ENCODE peak calls at places on chromosomes 12 and 14, in four cellular contexts. B, T, Y and J are unnamed samples.

GRCh38 chr14:103847954-103848719 is 762 bp upstream of the PPP1R13B start:
- DNase-seq in B (no peak), T (peak; percentile 40), Y (peak; percentile 67), J (no peak)

GRCh38 chr14:78857974-78858373 is 687.8 kb downstream of the NRXN3 start:
- DNase-seq in B (no peak), T (no peak), Y (no peak), J (no peak)

GRCh38 chr12:3253682-3254275 is 176.6 kb downstream of the TSPAN9 start:
- DNase-seq in B (no peak), T (no peak), Y (no peak), J (no peak)

GRCh38 chr12:108685469-108686247 is 45.7 kb downstream of the CORO1C start:
- DNase-seq in B (no peak), T (no peak), Y (no peak), J (no peak)

GRCh38 chr12:69442894-69443293 is 27.3 kb upstream of the FRS2 start:
- DNase-seq in B (no peak), T (no peak), Y (no peak), J (peak; percentile 74)

GRCh38 chr14:100735271-100735670 is 8.6 kb downstream of the DLK1 start:
- DNase-seq in B (no peak), T (no peak), Y (no peak), J (no peak)

GRCh38 chr14:89400529-89400928 is 16.5 kb downstream of the FOXN3 start:
- DNase-seq in B (no peak), T (no peak), Y (no peak), J (no peak)

GRCh38 chr12:6292606-6293005 is 17.9 kb upstream of the PLEKHG6 start:
- DNase-seq in B (peak; percentile 48), T (peak; percentile 43), Y (no peak), J (peak; percentile 82)

GRCh38 chr14:56119221-56119967 is 1.2 kb downstream of the PELI2 start:
- DNase-seq in B (peak; percentile 16), T (no peak), Y (no peak), J (peak; percentile 52)

DNA sequence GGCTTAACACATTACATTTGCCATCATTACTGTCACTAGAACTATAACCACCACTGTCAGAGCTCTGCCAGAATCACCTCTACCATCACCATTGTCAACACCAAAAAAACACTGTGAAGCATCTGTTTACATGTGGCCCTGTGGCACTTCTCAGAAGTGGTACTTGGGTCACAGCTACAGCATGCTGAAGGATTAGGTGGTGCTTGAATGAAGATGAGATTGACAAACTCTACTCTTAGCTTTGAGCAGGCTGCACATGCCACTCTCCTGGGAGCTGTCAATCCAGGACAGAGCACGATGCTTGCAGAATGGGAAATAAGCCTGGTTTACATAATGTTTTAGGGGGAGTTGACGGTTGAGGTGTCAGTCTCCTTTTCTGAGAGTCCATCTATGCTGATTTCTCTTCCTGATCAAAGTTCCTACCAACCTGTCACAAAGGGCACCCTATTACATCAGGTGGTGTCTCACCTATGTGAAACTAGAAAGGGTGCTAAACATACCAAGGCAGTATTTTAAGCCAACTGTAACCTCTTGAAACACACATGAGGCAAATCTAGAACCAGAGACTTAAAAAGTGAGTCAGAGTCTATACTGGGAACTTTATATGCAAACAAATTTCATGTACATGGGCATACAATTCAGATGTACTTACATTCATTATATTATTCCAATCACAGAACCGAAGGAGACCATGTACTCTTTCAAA is 258.6 kb downstream of the EMP1 start:
- DNase-seq in B (no peak), T (no peak), Y (no peak), J (no peak)
- TF ChIP-seq MAZ in B (no peak), T (no peak), Y (no peak), J (no peak)

DNA sequence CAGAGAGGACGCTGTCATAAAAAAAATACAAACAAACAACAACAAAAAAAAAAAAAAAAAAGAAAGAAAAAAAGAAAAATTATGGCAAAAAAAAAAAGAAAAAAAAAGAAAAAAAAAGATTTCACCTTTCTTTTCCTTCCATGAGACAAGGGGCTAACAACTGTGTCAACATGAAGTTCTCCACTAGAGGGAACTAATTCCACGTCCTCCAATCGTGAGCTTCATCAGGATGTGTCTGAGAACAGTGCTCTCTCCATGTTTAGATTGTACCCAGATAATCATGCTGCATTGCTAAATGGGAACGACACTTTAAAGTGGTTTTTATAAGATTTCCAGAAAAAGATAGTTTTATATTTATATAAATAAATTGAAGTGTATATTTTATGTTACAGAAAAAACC is 96.2 kb upstream of the PTPRB start:
- DNase-seq in B (peak; percentile 73), T (peak; percentile 63), Y (peak; percentile 72), J (peak; percentile 67)
- TF ChIP-seq MAZ in B (no peak), T (no peak), Y (no peak), J (no peak)

GRCh38 chr14:32932921-32933622 is 5.6 kb upstream of the NPAS3 start:
- DNase-seq in B (no peak), T (no peak), Y (no peak), J (no peak)
- TF ChIP-seq MAZ in B (no peak), T (no peak), Y (no peak), J (no peak)

GRCh38 chr12:118055865-118056773 is 4.9 kb downstream of the WSB2 start:
- DNase-seq in B (peak; percentile 68), T (peak; percentile 84), Y (no peak), J (peak; percentile 36)

GRCh38 chr12:118052324-118053070 is 8.5 kb downstream of the WSB2 start:
- DNase-seq in B (peak; percentile 96), T (peak; percentile 99), Y (no peak), J (peak; percentile 95)

GRCh38 chr12:118055144-118055557 is 5.8 kb downstream of the WSB2 start:
- DNase-seq in B (peak; percentile 82), T (peak; percentile 68), Y (peak; percentile 46), J (peak; percentile 22)

GRCh38 chr12:118050972-118051910 is 9.7 kb downstream of the WSB2 start:
- DNase-seq in B (no peak), T (no peak), Y (no peak), J (no peak)

GRCh38 chr12:118053071-118053985 is 7.7 kb downstream of the WSB2 start:
- DNase-seq in B (no peak), T (peak; percentile 40), Y (no peak), J (peak; percentile 51)
- TF ChIP-seq MAZ in B (no peak), T (no peak), Y (no peak), J (no peak)

DNA sequence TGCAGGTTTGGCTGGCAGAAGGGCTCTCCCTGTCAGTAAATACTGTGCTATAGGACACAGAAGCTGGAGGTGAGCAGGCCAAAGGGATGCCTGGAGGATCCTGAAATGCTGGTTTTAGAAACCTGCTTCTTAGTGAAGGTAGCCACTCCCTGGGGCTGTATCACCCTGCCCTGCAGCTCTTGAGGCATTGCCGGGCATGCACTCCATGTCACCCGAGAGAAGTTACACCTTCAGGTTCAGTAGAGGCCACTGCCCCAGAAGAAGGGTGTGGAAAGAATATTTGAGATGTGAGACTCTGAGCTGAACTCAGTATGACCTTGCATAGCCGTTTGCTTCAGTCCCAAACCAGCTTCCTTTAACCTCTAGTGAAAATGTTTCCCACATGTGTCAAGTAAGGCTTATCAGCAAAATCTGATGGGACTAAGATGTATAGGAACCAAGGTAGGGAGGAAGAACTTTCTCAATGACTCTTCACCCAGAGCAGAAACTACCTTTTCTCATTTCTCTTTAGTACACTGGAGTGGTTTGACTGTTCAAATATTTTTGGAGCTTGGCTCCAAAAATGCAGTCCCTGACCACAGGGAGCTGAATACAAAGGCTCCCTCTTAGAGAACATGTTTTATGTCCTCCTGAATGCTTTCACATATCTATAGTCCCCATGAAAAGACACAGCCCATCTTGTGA is 164.5 kb upstream of the DYRK2 start:
- DNase-seq in B (no peak), T (no peak), Y (no peak), J (no peak)
- TF ChIP-seq MAZ in B (no peak), T (no peak), Y (no peak), J (no peak)

GRCh38 chr12:12476836-12477531 is 85.7 kb downstream of the DUSP16 start:
- DNase-seq in B (no peak), T (no peak), Y (no peak), J (no peak)

GRCh38 chr12:12474471-12474928 is 88.2 kb downstream of the DUSP16 start:
- DNase-seq in B (no peak), T (no peak), Y (peak; percentile 8), J (no peak)

GRCh38 chr12:12473223-12473622 is 89.4 kb downstream of the DUSP16 start:
- DNase-seq in B (no peak), T (no peak), Y (no peak), J (no peak)

GRCh38 chr12:12477532-12477890 is 85.2 kb downstream of the DUSP16 start:
- DNase-seq in B (no peak), T (no peak), Y (no peak), J (no peak)

GRCh38 chr12:12474931-12475485 is 87.7 kb downstream of the DUSP16 start:
- DNase-seq in B (no peak), T (no peak), Y (peak; percentile 18), J (peak; percentile 43)
- TF ChIP-seq MAZ in B (no peak), T (no peak), Y (no peak), J (no peak)

GRCh38 chr12:97309921-97310320 is 152.7 kb upstream of the RMST start:
- DNase-seq in B (no peak), T (no peak), Y (peak; percentile 9), J (no peak)

GRCh38 chr12:97313471-97314190 is 149.0 kb upstream of the RMST start:
- DNase-seq in B (no peak), T (peak; percentile 12), Y (no peak), J (no peak)

GRCh38 chr12:97306121-97306520 is 156.5 kb upstream of the RMST start:
- DNase-seq in B (no peak), T (no peak), Y (no peak), J (no peak)

GRCh38 chr12:97312570-97313135 is 150.0 kb upstream of the RMST start:
- DNase-seq in B (no peak), T (no peak), Y (no peak), J (no peak)

GRCh38 chr12:97308576-97309198 is 153.9 kb upstream of the RMST start:
- DNase-seq in B (peak; percentile 68), T (peak; percentile 39), Y (peak; percentile 24), J (peak; percentile 65)
- TF ChIP-seq MAZ in B (no peak), T (no peak), Y (no peak), J (no peak)

DNA sequence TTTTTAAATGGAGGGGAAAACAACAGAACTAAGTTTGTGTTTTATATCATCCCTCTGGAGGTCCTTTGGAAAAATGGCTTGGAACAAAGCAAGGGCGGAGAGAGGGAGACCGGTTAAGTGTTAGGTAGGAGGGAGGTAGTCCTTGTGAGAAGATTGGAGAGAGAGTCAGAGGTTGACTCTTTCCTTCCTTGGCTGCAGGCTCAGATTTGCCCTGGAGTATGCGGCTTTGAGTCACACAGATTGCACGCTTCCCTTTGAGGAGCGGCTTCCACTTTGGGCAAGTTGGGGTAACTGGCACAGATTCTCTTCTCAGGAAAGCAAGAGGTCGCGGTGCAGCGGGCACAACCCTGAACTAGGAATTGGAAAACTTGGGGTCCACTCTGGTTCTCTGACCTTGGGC is 9.9 kb downstream of the SOCS2 start:
- DNase-seq in B (no peak), T (no peak), Y (no peak), J (no peak)
- TF ChIP-seq MAZ in B (no peak), T (no peak), Y (no peak), J (no peak)

DNA sequence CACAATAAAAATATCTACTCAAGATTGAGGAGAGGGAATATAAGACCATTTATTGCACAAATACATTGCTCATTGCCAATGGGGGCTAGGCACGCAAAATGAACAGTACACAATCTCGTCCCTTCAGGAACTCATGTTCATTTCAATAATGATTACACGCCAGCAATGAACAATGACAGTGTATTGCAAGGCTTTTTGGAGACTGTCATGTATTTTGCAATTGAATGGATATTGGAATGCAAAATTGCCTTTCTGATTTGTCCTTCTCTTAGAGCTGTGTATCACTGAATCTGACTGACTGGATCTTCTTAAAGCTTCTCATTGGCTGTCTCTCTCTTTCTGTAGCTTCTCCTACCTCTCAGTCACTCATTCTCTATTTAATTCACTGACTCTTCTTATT is 400.2 kb upstream of the DCN start:
- DNase-seq in B (no peak), T (no peak), Y (no peak), J (no peak)
- TF ChIP-seq MAZ in B (no peak), T (no peak), Y (no peak), J (no peak)

GRCh38 chr14:106848330-106849121 is 1322.1 kb downstream of the TMEM121 start:
- DNase-seq in B (peak; percentile 69), T (peak; percentile 56), Y (no peak), J (no peak)
- TF ChIP-seq MAZ in B (no peak), T (no peak), Y (no peak), J (no peak)